ENCODE peak calls at places on chromosomes 6 and 20, in eight cellular contexts. T, K, O, X, U, N, I and F are unnamed samples.

GRCh38 chr6:156508923-156509322 is 268.3 kb upstream of the ARID1B start:
- DNase-seq in T (no peak), K (no peak), O (peak; percentile 2), X (no peak), U (no peak), N (no peak), I (no peak), F (no peak)

GRCh38 chr20:36950432-36951197 is 893 bp downstream of the SAMHD1 start:
- DNase-seq in T (no peak), K (no peak), O (peak; percentile 44), X (peak; percentile 31), U (peak; percentile 75), N (peak; percentile 10), I (no peak), F (peak; percentile 78)

GRCh38 chr6:14734416-14735340 is 511.2 kb upstream of the JARID2 start:
- DNase-seq in T (no peak), K (no peak), O (peak; percentile 79), X (peak; percentile 89), U (no peak), N (peak; percentile 97), I (no peak), F (no peak)

GRCh38 chr20:32057785-32058184 is 5.7 kb downstream of the HCK start:
- DNase-seq in T (no peak), K (no peak), O (no peak), X (no peak), U (no peak), N (no peak), I (no peak), F (no peak)

GRCh38 chr6:92132446-92132845 is 1286.9 kb downstream of the EPHA7 start:
- DNase-seq in T (no peak), K (no peak), O (peak; percentile 90), X (peak; percentile 59), U (no peak), N (no peak), I (no peak), F (no peak)

GRCh38 chr20:4665591-4665990 is 56.1 kb upstream of the PRND start:
- DNase-seq in T (no peak), K (no peak), O (no peak), X (no peak), U (no peak), N (no peak), I (no peak), F (no peak)

GRCh38 chr6:107847844-107848802 is 24.0 kb upstream of the SCML4 start:
- DNase-seq in T (peak; percentile 86), K (peak; percentile 67), O (peak; percentile 76), X (peak; percentile 71), U (peak; percentile 95), N (peak; percentile 69), I (peak; percentile 83), F (peak; percentile 93)

GRCh38 chr6:134358320-134358719 is 40.4 kb upstream of the SGK1 start:
- DNase-seq in T (no peak), K (no peak), O (peak; percentile 53), X (no peak), U (no peak), N (peak; percentile 90), I (no peak), F (no peak)

GRCh38 chr6:131669891-131670290 is 31.3 kb downstream of the OR2A4 start:
- DNase-seq in T (no peak), K (no peak), O (no peak), X (no peak), U (no peak), N (peak; percentile 10), I (no peak), F (no peak)

GRCh38 chr20:52959125-52959524 is 13.0 kb upstream of the TSHZ2 start:
- DNase-seq in T (no peak), K (no peak), O (no peak), X (peak; percentile 21), U (no peak), N (peak; percentile 46), I (no peak), F (no peak)

GRCh38 chr6:108497883-108498282 is 62.8 kb upstream of the FOXO3 start:
- DNase-seq in T (no peak), K (no peak), O (peak; percentile 53), X (peak; percentile 48), U (no peak), N (peak; percentile 29), I (no peak), F (no peak)

GRCh38 chr6:48061630-48062029 is 49.4 kb downstream of the PTCHD4 start:
- DNase-seq in T (no peak), K (no peak), O (peak; percentile 65), X (peak; percentile 84), U (no peak), N (peak; percentile 55), I (no peak), F (no peak)

GRCh38 chr6:15477746-15478145 is 185.1 kb downstream of the DTNBP1 start:
- DNase-seq in T (no peak), K (no peak), O (no peak), X (no peak), U (no peak), N (peak; percentile 27), I (no peak), F (no peak)

GRCh38 chr20:63337786-63338420 is 23.2 kb downstream of the CHRNA4 start:
- DNase-seq in T (no peak), K (no peak), O (no peak), X (peak; percentile 15), U (no peak), N (peak; percentile 38), I (no peak), F (no peak)

GRCh38 chr20:40683894-40684268 is 5.2 kb downstream of the MAFB start:
- DNase-seq in T (no peak), K (no peak), O (no peak), X (no peak), U (no peak), N (no peak), I (no peak), F (no peak)

GRCh38 chr20:63116412-63117106 is 99.4 kb downstream of the YTHDF1 start:
- DNase-seq in T (no peak), K (no peak), O (peak; percentile 14), X (no peak), U (peak; percentile 37), N (peak; percentile 17), I (no peak), F (peak; percentile 33)

GRCh38 chr20:10925767-10926166 is 252.0 kb upstream of the JAG1 start:
- DNase-seq in T (no peak), K (no peak), O (no peak), X (no peak), U (no peak), N (no peak), I (no peak), F (no peak)

GRCh38 chr6:157741889-157742615 is 81.0 kb upstream of the SNX9 start:
- DNase-seq in T (no peak), K (no peak), O (no peak), X (peak; percentile 21), U (no peak), N (no peak), I (no peak), F (no peak)

GRCh38 chr6:31541059-31541657 is 645 bp downstream of the DDX39B start:
- DNase-seq in T (peak; percentile 56), K (peak; percentile 41), O (peak; percentile 78), X (peak; percentile 51), U (no peak), N (peak; percentile 48), I (peak; percentile 69), F (peak; percentile 80)

GRCh38 chr6:138987643-138988468 is at the start of gene REPS1:
- DNase-seq in T (peak; percentile 92), K (peak; percentile 83), O (peak; percentile 90), X (peak; percentile 86), U (peak; percentile 96), N (peak; percentile 83), I (peak; percentile 92), F (peak; percentile 97)

GRCh38 chr6:137873273-137873762 is 6.3 kb downstream of the TNFAIP3 start:
- DNase-seq in T (peak; percentile 81), K (no peak), O (peak; percentile 97), X (peak; percentile 81), U (no peak), N (peak; percentile 86), I (no peak), F (no peak)

GRCh38 chr6:160137989-160138835 is 16.6 kb downstream of the SLC22A1 start:
- DNase-seq in T (peak; percentile 52), K (peak; percentile 31), O (peak; percentile 73), X (peak; percentile 53), U (no peak), N (peak; percentile 62), I (peak; percentile 69), F (no peak)

GRCh38 chr20:4815618-4816017 is 93.9 kb downstream of the PRND start:
- DNase-seq in T (no peak), K (no peak), O (no peak), X (no peak), U (peak; percentile 42), N (no peak), I (no peak), F (no peak)

GRCh38 chr20:11011653-11012052 is 337.9 kb upstream of the JAG1 start:
- DNase-seq in T (no peak), K (no peak), O (no peak), X (no peak), U (no peak), N (no peak), I (no peak), F (no peak)

GRCh38 chr20:22584922-22585785 is 782 bp upstream of the FOXA2 start:
- DNase-seq in T (no peak), K (no peak), O (no peak), X (no peak), U (no peak), N (no peak), I (no peak), F (no peak)

GRCh38 chr6:167676666-167677421 is 149.9 kb upstream of the AFDN start:
- DNase-seq in T (no peak), K (no peak), O (no peak), X (no peak), U (no peak), N (no peak), I (no peak), F (no peak)

GRCh38 chr6:30500421-30501069 is 11.2 kb downstream of the HLA-E start:
- DNase-seq in T (no peak), K (no peak), O (no peak), X (peak; percentile 57), U (no peak), N (peak; percentile 13), I (peak; percentile 37), F (peak; percentile 70)

GRCh38 chr20:41133709-41134361 is 3.5 kb upstream of the PLCG1 start:
- DNase-seq in T (no peak), K (no peak), O (peak; percentile 90), X (no peak), U (no peak), N (no peak), I (no peak), F (no peak)